ENCODE peak calls at places on chromosomes 13 and 19, in seven cellular contexts. N is breast epithelium; J is esophagus squamous epithelium; D is tibial artery; H is heart right ventricle; Z is Caco-2; U is CD8-positive, alpha-beta memory T cell. V is an unnamed sample.
A peak's percentile ranks its signal among the peaks of the same experiment; 100 is the strongest.

GRCh38 chr19:54707932-54708331 is 16.3 kb upstream of the KIR3DL3 start:
- DNase-seq in N (no peak), Z (no peak), H (no peak), J (no peak), U (no peak), D (no peak), V (no peak)

GRCh38 chr19:42088471-42089190 is 12.7 kb downstream of the ZNF574 start:
- DNase-seq in D (no peak), H (no peak), J (no peak), U (no peak), N (no peak), Z (no peak), V (no peak)

GRCh38 chr13:111407381-111408131 is 87.1 kb downstream of the TEX29 start:
- DNase-seq in J (no peak), N (no peak), Z (no peak), H (no peak), D (no peak), U (no peak), V (no peak)

GRCh38 chr19:1503089-1503924 is 9.5 kb downstream of the ADAMTSL5 start:
- DNase-seq in D (no peak), U (peak; percentile 49), N (no peak), Z (peak; percentile 47), H (no peak), J (no peak), V (no peak)

GRCh38 chr13:108855737-108856387 is 226.5 kb downstream of the MYO16 start:
- DNase-seq in H (no peak), J (no peak), U (no peak), N (no peak), D (no peak), Z (no peak), V (no peak)

GRCh38 chr13:31722684-31723083 is 16.6 kb upstream of the RXFP2 start:
- DNase-seq in H (no peak), U (no peak), D (no peak), Z (no peak), J (no peak), N (no peak), V (no peak)

GRCh38 chr19:35248310-35249145 is at the start of gene LSR:
- DNase-seq in N (peak; percentile 85), J (no peak), H (peak; percentile 41), U (peak; percentile 67), D (peak; percentile 69), Z (peak; percentile 97), V (peak; percentile 43)

GRCh38 chr13:30971575-30971974 is 39.1 kb downstream of the TEX26 start:
- DNase-seq in H (no peak), Z (no peak), D (no peak), N (no peak), J (no peak), U (no peak), V (no peak)

GRCh38 chr13:29171244-29171643 is 351.1 kb downstream of the MTUS2 start:
- DNase-seq in U (no peak), N (no peak), J (no peak), H (no peak), Z (no peak), D (no peak), V (no peak)

GRCh38 chr19:55118401-55118991 is 1.1 kb upstream of the PPP1R12C start:
- DNase-seq in U (no peak), J (no peak), H (peak; percentile 77), D (no peak), N (no peak), Z (no peak), V (no peak)

GRCh38 chr19:1862424-1863307 is 713 bp downstream of the KLF16 start:
- DNase-seq in U (peak; percentile 54), J (no peak), Z (peak; percentile 57), H (no peak), N (no peak), D (no peak), V (no peak)

GRCh38 chr19:38617764-38618589 is at the start of gene MAP4K1:
- DNase-seq in H (peak; percentile 40), U (peak; percentile 57), Z (no peak), N (no peak), J (peak; percentile 54), D (no peak), V (no peak)

GRCh38 chr19:53102186-53102585 is 1.0 kb downstream of the ZNF160 start:
- DNase-seq in J (no peak), H (no peak), N (no peak), Z (no peak), U (no peak), D (no peak), V (no peak)

GRCh38 chr19:5539431-5539833 is 28.3 kb downstream of the TINCR start:
- DNase-seq in H (peak; percentile 40), N (no peak), J (no peak), U (no peak), D (no peak), Z (no peak), V (no peak)

GRCh38 chr19:15300533-15301194 is 31.7 kb downstream of the BRD4 start:
- DNase-seq in D (no peak), H (no peak), U (no peak), Z (no peak), N (no peak), J (no peak), V (peak; percentile 36)

GRCh38 chr13:97228850-97229521 is 6.9 kb downstream of the MBNL2 start:
- DNase-seq in H (no peak), J (no peak), U (no peak), D (no peak), Z (no peak), N (no peak), V (no peak)

GRCh38 chr13:97231832-97232201 is 9.7 kb downstream of the MBNL2 start:
- DNase-seq in J (no peak), N (no peak), Z (no peak), U (no peak), D (no peak), H (no peak), V (no peak)

GRCh38 chr13:97226788-97227627 is 4.9 kb downstream of the MBNL2 start:
- DNase-seq in U (peak; percentile 59), Z (no peak), N (no peak), D (no peak), H (no peak), J (no peak), V (no peak)

GRCh38 chr13:97231118-97231831 is 9.1 kb downstream of the MBNL2 start:
- DNase-seq in J (no peak), N (no peak), Z (no peak), D (no peak), H (no peak), U (no peak), V (no peak)

DNA sequence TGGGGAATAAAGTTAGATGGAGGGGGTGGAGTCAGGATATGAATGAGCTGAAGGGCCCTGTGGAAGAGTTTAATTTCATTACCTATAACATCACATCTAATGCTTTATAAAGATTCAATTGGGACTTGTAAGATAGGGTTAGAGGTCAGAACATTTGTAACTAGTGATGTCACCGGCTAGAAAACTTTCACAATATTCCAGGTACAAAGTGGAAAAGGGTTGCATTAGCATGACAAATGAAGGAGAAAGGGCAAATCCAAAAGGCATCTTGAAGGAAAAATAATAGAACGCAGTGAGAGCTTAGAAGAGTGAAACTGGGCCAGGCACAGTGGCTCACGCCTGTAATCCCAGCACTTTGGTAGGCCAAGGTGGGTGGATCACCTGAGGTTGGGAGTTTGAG is 7.6 kb downstream of the MBNL2 start:
- DNase-seq in N (no peak), D (no peak), J (no peak), H (no peak), Z (no peak), U (no peak), V (no peak)
- H3K27me3 ChIP-seq in N (no peaks in the 10 kb centered on the region), D (no peaks in the 10 kb centered on the region), J (no peaks in the 10 kb centered on the region), H (no peaks in the 10 kb centered on the region), Z (no peaks in the 10 kb centered on the region), U (no peaks in the 10 kb centered on the region), V (no peaks in the 10 kb centered on the region)

DNA sequence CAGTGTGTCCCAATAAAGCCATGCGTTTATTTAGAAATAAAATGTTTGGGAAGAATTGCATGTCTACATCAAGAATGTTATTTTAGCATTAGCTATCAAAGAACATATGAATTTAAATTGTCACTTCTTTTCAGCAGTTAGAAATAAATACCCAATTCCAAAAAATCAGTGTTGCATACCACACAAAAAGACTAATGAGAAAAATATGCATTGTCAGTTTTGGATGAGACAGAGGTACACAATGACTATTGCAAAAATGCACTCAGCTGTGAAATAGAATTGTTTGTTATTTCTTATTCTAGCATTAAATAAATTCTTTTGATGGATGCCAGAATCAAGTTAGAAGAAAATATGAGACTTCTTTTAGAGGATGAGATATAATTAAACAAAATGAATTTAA is 833.9 kb downstream of the SLITRK1 start:
- DNase-seq in Z (no peak), J (no peak), D (no peak), N (no peak), H (no peak), U (no peak), V (no peak)
- H3K9me3 ChIP-seq in Z (no peaks in the 10 kb centered on the region), J (no peaks in the 10 kb centered on the region), D (no peaks in the 10 kb centered on the region), N (no peaks in the 10 kb centered on the region), H (no peaks in the 10 kb centered on the region), U (no peaks in the 10 kb centered on the region), V (no peaks in the 10 kb centered on the region)

GRCh38 chr19:50498219-50499056 is 12.6 kb downstream of the JOSD2 start:
- DNase-seq in Z (no peak), H (no peak), D (no peak), N (no peak), J (no peak), U (no peak), V (no peak)

GRCh38 chr19:50494186-50495019 is 16.6 kb downstream of the JOSD2 start:
- DNase-seq in Z (no peak), U (no peak), H (no peak), D (no peak), N (no peak), J (no peak), V (no peak)

GRCh38 chr19:50495020-50495531 is 15.9 kb downstream of the JOSD2 start:
- DNase-seq in D (no peak), U (no peak), J (no peak), N (no peak), Z (no peak), H (no peak), V (no peak)

GRCh38 chr19:50496189-50497029 is 14.6 kb downstream of the JOSD2 start:
- DNase-seq in D (peak; percentile 62), J (no peak), Z (peak; percentile 21), N (no peak), U (no peak), H (peak; percentile 70), V (no peak)

DNA sequence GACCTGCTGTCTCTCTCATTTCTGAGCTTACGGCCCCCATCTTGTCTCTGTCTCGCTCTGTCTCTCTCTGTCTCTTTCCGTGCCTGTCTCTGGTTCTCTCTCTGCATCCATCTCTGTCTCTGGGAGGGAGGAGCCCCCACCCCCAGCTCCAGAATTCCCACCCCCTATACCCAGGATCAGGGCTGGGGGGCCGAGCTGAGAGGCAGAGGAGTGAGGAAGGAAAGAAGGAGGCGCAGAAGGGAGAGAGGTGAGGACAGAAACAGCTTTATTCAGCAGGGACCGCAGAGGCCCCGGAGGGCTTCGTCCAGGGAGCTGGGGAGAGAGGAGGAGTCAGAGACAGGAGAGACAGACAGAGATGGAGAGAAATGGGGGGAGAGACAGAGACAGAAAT is 14.0 kb downstream of the JOSD2 start:
- DNase-seq in H (no peak), D (peak; percentile 39), U (no peak), N (no peak), J (no peak), Z (no peak), V (no peak)
- H3K27me3 ChIP-seq in H (no peaks in the 10 kb centered on the region), D (peaks cover 10% of the 10 kb centered on the region), U (no peaks in the 10 kb centered on the region), N (no peaks in the 10 kb centered on the region), J (no peaks in the 10 kb centered on the region), Z (no peaks in the 10 kb centered on the region), V (no peaks in the 10 kb centered on the region)

DNA sequence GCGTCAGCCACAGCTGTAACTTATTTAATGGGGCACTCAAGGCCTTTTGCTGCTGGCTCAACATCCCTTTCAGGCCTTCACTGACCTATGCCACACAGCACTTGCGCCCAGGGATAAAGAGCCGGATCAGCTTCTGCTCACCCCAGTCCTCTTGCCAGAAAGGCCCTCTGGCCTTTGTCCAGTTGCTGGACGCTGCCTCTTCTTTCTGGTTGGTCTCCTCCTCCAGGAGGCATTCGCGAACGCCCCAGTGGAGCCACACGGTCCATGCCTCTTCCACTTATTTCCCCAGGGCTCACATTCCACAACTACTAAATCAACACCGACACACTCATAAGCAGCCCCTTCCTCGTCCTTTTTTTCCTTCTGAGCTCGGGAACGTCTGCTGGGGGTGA is 3.7 kb upstream of the ZNF329 start:
- DNase-seq in D (peak; percentile 67), Z (no peak), U (no peak), H (peak; percentile 37), J (no peak), N (peak; percentile 40), V (no peak)
- H3K9me3 ChIP-seq in D (no peaks in the 10 kb centered on the region), Z (peaks cover 75% of the 10 kb centered on the region), U (no peaks in the 10 kb centered on the region), H (no peaks in the 10 kb centered on the region), J (no peaks in the 10 kb centered on the region), N (peaks cover 19% of the 10 kb centered on the region), V (peaks cover 17% of the 10 kb centered on the region)